ENCODE peak calls at places on chromosomes 16 and 17, in eight cellular contexts. Z is tibial artery; I is ACHN; J is fibroblast of the aortic adventitia; Q is GM04503; Y is astrocyte of the hippocampus; B is NCI-H1048; H is stimulated activated CD4-positive, alpha-beta T cell treated with anti-CD3 and anti-CD28 coated beads, Interleukin-15, amount 100 ng/mL, for 48 hours. U is an unnamed sample.

GRCh38 chr17:7932483-7932891 is 481 bp downstream of the CNTROB start:
- DNase-seq in Z (no peak), I (peak; percentile 28), J (peak; percentile 33), Q (no peak), Y (no peak), B (no peak), H (no peak), U (no peak)

GRCh38 chr17:69448431-69449102 is 34.1 kb downstream of the MAP2K6 start:
- DNase-seq in Z (no peak), I (peak; percentile 27), J (no peak), Q (no peak), Y (peak; percentile 82), B (no peak), H (no peak), U (no peak)

GRCh38 chr17:76357597-76358158 is 4.0 kb upstream of the PRPSAP1 start:
- DNase-seq in Z (no peak), I (no peak), J (no peak), Q (no peak), Y (no peak), B (no peak), H (no peak), U (no peak)

GRCh38 chr16:11726008-11726407 is 16.6 kb downstream of the TXNDC11 start:
- DNase-seq in Z (no peak), I (peak; percentile 46), J (no peak), Q (no peak), Y (no peak), B (no peak), H (no peak), U (no peak)

GRCh38 chr17:9409026-9409425 is 166.6 kb downstream of the STX8 start:
- DNase-seq in Z (no peak), I (no peak), J (no peak), Q (no peak), Y (no peak), B (no peak), H (no peak), U (no peak)

GRCh38 chr17:2710804-2711607 is 558 bp downstream of the CLUH start:
- DNase-seq in Z (no peak), I (peak; percentile 55), J (no peak), Q (no peak), Y (peak; percentile 37), B (no peak), H (no peak), U (no peak)

GRCh38 chr16:88785106-88785924 is at the start of gene PIEZO1:
- DNase-seq in Z (peak; percentile 57), I (peak; percentile 75), J (peak; percentile 62), Q (no peak), Y (peak; percentile 86), B (no peak), H (no peak), U (no peak)

GRCh38 chr16:77273815-77274214 is 74.6 kb downstream of the SYCE1L start:
- DNase-seq in Z (no peak), I (peak; percentile 40), J (peak; percentile 84), Q (no peak), Y (peak; percentile 78), B (no peak), H (no peak), U (no peak)

GRCh38 chr16:84660973-84661372 is 12.7 kb downstream of the KLHL36 start:
- DNase-seq in Z (no peak), I (no peak), J (peak; percentile 49), Q (no peak), Y (peak; percentile 30), B (no peak), H (no peak), U (no peak)

GRCh38 chr17:80374039-80374731 is 40.8 kb upstream of the ENDOV start:
- DNase-seq in Z (no peak), I (no peak), J (no peak), Q (no peak), Y (no peak), B (no peak), H (no peak), U (no peak)

GRCh38 chr17:58344047-58344790 is 7.8 kb downstream of the SUPT4H1 start:
- DNase-seq in Z (no peak), I (no peak), J (no peak), Q (no peak), Y (no peak), B (no peak), H (peak; percentile 91), U (peak; percentile 98)

GRCh38 chr17:39939588-39940419 is 12.3 kb downstream of the LRRC3C start:
- DNase-seq in Z (no peak), I (peak; percentile 42), J (peak; percentile 92), Q (peak; percentile 60), Y (peak; percentile 66), B (no peak), H (peak; percentile 52), U (peak; percentile 71)

GRCh38 chr17:1573932-1574696 is 11.5 kb upstream of the PITPNA start:
- DNase-seq in Z (peak; percentile 84), I (peak; percentile 84), J (peak; percentile 76), Q (no peak), Y (peak; percentile 93), B (peak; percentile 49), H (peak; percentile 54), U (no peak)

GRCh38 chr17:4812690-4813089 is 5.7 kb downstream of the PLD2 start:
- DNase-seq in Z (no peak), I (no peak), J (no peak), Q (no peak), Y (no peak), B (no peak), H (no peak), U (no peak)

GRCh38 chr17:42121066-42121769 is at the start of gene KAT2A:
- DNase-seq in Z (peak; percentile 78), I (peak; percentile 88), J (peak; percentile 75), Q (no peak), Y (peak; percentile 92), B (peak; percentile 46), H (peak; percentile 54), U (no peak)

GRCh38 chr16:67884-68789 is 4.3 kb downstream of the RHBDF1 start:
- DNase-seq in Z (no peak), I (no peak), J (peak; percentile 27), Q (no peak), Y (no peak), B (no peak), H (no peak), U (no peak)

GRCh38 chr16:89159850-89160354 is 11.6 kb upstream of the CDH15 start:
- DNase-seq in Z (no peak), I (no peak), J (no peak), Q (no peak), Y (no peak), B (no peak), H (no peak), U (no peak)

GRCh38 chr17:8314797-8315739 is 5.0 kb downstream of the ARHGEF15 start:
- DNase-seq in Z (no peak), I (no peak), J (no peak), Q (no peak), Y (no peak), B (no peak), H (no peak), U (no peak)

U was measured in GM12878.